ENCODE peak calls at places on chromosomes 11 and 22, in eight cellular contexts. M, R, V, P, W, K, U and E are unnamed samples.

GRCh38 chr11:62025429-62026105 is 58.1 kb upstream of the FTH1 start:
- DNase-seq in K (no peak), U (peak), W (peak), P (peak), M (peak), V (peak), R (peak), E (no peak)

GRCh38 chr11:66112640-66113098 is 42.6 kb downstream of the PACS1 start:
- DNase-seq in W (no peak), U (peak), P (peak), V (peak), K (no peak), R (no peak), M (peak), E (no peak)

GRCh38 chr11:2924381-2924780 is 4.8 kb downstream of the PHLDA2 start:
- DNase-seq in W (peak), P (no peak), M (no peak), R (no peak), K (no peak), V (no peak), U (no peak), E (no peak)

GRCh38 chr22:19097518-19097917 is 24.7 kb downstream of the DGCR2 start:
- DNase-seq in R (no peak), K (no peak), P (no peak), M (no peak), V (no peak), W (no peak), U (no peak), E (no peak)

GRCh38 chr11:128734439-128735224 is 40.8 kb downstream of the FLI1 start:
- DNase-seq in V (no peak), R (no peak), W (no peak), M (no peak), K (no peak), U (no peak), P (no peak), E (no peak)

GRCh38 chr11:48020092-48020755 is 39.9 kb downstream of the PTPRJ start:
- DNase-seq in M (peak), R (peak), U (no peak), W (no peak), K (no peak), P (no peak), V (no peak), E (no peak)

GRCh38 chr11:20125927-20126326 is 34.3 kb downstream of the DBX1 start:
- DNase-seq in W (no peak), K (no peak), P (peak), V (peak), R (no peak), U (peak), M (no peak), E (no peak)

GRCh38 chr22:49765951-49766350 is 61.7 kb downstream of the BRD1 start:
- DNase-seq in R (no peak), K (no peak), V (no peak), P (no peak), W (peak), M (no peak), U (no peak), E (no peak)

GRCh38 chr11:30107899-30108298 is 91.1 kb upstream of the KCNA4 start:
- DNase-seq in U (peak), R (no peak), V (peak), W (no peak), P (no peak), K (no peak), M (no peak), E (no peak)

GRCh38 chr11:93959663-93960062 is 61.5 kb upstream of the HEPHL1 start:
- DNase-seq in P (no peak), V (no peak), W (no peak), M (no peak), R (no peak), K (no peak), U (no peak), E (no peak)

GRCh38 chr11:119673389-119674336 is 55.3 kb downstream of the NECTIN1 start:
- DNase-seq in W (no peak), V (no peak), K (no peak), M (no peak), P (no peak), R (peak), U (no peak), E (no peak)
- H3K9ac ChIP-seq in W (no peak), V (no peak), K (no peak), M (no peak), P (no peak), R (peak), U (no peak), E (no peak)

DNA sequence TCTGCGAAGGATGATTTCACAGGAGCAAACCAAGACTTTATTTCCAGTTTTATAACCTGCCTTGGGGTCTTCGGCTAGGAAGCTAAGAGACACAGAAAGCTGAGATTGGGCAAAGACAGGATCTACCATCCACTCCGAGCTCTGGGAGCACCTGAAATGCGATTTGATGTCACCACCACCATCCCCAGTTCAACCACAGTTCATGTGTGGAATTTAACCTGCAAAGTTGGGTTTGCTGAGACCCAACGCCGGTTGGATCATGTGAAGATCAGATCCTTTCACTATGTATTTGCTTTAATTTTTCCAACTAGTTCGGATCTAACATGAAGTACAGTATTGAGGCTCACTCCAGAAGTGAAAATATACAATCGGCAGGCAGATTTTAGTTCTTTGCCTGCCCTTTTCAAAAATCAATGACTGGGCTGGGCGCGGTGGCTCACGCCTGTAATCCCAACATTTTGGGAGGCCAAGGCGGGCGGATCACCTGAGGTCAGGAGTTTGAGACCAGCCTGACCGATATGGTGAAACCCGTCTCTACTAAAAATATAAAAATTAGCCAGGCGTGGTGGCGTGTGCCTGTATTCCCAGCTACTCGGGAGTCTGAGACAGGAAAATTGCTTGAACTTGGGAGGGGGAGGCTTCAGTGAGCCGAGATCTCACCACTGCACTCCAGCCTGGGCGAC is 1.4 kb upstream of the C11orf24 start:
- DNase-seq in M (no peak), W (no peak), R (no peak), P (no peak), U (no peak), K (no peak), V (no peak), E (no peak)
- H3K9ac ChIP-seq in M (no peak), W (no peak), R (peak), P (peak), U (no peak), K (no peak), V (no peak), E (no peak)

DNA sequence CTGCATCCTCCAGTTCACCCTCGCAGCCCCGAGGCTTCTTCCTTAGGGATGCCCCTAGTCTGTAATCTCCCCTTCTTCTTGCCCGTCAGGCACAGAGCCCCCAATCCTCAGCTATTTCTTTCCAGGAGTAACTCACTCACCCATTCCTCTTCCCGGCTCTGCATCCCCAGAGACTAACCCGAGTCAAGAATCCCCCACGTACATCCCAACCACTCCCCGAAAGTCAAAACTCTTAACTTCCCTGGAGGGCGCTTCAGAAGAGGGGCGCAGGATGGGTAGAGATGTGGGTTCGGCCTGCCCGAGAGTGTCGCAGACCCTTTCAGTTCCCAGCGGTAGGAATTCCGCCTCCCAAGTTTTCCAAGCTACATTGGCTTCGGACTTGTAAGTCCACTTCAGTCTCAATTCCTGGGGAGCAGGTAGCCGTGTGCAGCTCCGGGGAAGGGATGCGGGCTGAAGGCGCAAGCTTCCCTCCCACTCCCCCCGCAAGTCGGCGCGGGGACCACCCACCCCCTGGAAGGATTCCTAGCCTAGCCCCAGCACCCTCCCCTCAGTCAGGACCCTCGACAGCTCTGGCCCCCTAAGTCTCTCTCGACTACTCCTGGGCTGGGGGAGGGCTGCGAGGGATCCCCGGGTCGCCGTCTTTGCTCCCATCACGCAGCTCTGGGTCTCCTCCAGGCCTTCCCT is 871 bp downstream of the BDNF start:
- DNase-seq in V (peak), R (no peak), U (peak), K (peak), P (peak), W (no peak), M (peak), E (no peak)
- H3K9ac ChIP-seq in V (peak), R (no peak), U (peak), K (no peak), P (peak), W (no peak), M (peak), E (no peak)

GRCh38 chr22:38240734-38241252 is 32.0 kb downstream of the TMEM184B start:
- DNase-seq in W (no peak), M (peak), R (no peak), U (peak), K (peak), V (peak), P (peak), E (no peak)

GRCh38 chr22:38236786-38237185 is 35.0 kb downstream of the MAFF start:
- DNase-seq in P (no peak), M (no peak), R (no peak), V (no peak), W (no peak), K (no peak), U (no peak), E (no peak)

GRCh38 chr22:38235240-38235850 is 33.6 kb downstream of the MAFF start:
- DNase-seq in P (no peak), M (no peak), V (peak), K (no peak), W (no peak), R (no peak), U (no peak), E (no peak)

GRCh38 chr22:38239101-38239761 is 33.6 kb downstream of the TMEM184B start:
- DNase-seq in P (peak), U (peak), V (peak), K (no peak), M (peak), W (no peak), R (no peak), E (no peak)

GRCh38 chr22:38238519-38239051 is 34.2 kb downstream of the TMEM184B start:
- DNase-seq in U (peak), P (no peak), R (no peak), V (peak), K (no peak), M (no peak), W (no peak), E (no peak)
- H3K9ac ChIP-seq in U (peak), P (peak), R (no peak), V (peak), K (no peak), M (peak), W (peak), E (no peak)

DNA sequence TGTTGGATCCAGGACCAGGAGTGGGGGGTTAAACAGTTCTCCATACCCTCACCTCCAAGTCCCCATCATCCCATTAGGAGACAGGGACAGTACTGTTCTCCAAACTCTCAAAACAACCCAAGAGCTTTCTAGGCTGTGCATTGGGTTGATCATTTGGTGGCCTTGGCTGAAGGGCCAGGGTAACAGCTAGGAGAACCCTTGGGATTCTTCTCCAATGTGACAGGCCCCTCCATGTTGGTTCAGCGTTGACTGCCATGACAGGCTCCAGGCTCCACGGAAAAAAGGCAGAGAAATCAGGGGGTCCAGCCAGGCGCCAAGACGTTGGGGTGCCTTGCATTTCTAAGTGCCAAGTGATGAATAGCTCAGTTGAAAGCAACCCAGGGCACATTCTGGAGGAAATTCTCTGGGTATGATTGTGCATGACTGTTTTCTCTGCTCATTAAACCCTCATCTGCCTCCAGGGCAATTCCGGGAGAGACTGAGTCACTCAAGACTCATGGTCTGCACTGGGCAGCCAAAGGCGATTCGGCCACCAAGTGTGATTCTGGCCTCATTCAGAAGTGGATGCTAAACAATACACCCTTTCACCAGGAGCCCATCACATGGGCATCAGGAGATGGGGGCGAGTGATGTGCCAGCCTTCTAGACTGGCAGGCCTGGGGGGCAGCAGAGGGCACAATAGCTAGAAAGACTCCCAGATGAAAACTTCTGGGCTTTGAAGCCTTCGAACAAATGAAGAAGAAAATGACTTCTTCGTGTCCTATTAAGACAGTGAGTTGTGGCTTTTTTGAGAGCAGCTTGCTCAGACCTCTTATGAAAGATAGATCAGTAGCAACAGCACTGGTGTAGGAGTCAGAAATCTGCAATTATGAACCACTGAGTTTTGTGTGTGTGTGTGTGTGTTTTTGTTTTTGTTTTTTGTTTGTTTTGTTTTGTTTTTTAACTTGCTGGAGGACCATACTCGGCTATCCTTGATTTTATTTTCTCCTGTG is 27.7 kb downstream of the CD44 start:
- DNase-seq in U (peak), R (no peak), P (peak), W (peak), V (peak), K (no peak), M (peak), E (no peak)
- H3K9ac ChIP-seq in U (no peak), R (peak), P (peak), W (no peak), V (peak), K (no peak), M (peak), E (no peak)

GRCh38 chr11:90318651-90319050 is 95.8 kb upstream of the CHORDC1 start:
- DNase-seq in P (no peak), M (no peak), V (no peak), U (no peak), W (no peak), R (no peak), K (no peak), E (no peak)

GRCh38 chr11:90323289-90323688 is 100.4 kb upstream of the CHORDC1 start:
- DNase-seq in K (no peak), M (no peak), R (no peak), W (no peak), U (no peak), P (no peak), V (no peak), E (no peak)

GRCh38 chr11:90326647-90327046 is 103.8 kb upstream of the CHORDC1 start:
- DNase-seq in W (no peak), P (no peak), K (no peak), M (no peak), V (no peak), U (no peak), R (no peak), E (no peak)

GRCh38 chr11:90321018-90321417 is 98.2 kb upstream of the CHORDC1 start:
- DNase-seq in V (no peak), U (no peak), W (no peak), M (no peak), K (no peak), P (no peak), R (no peak), E (no peak)
- H3K9ac ChIP-seq in V (no peak), U (no peak), W (no peak), M (no peak), K (no peak), P (no peak), R (no peak), E (no peak)